ENCODE peak calls at places on chromosomes 2 and 18, in four cellular contexts. F is CD4-positive, alpha-beta memory T cell; A is GM23248; U is transverse colon. S is an unnamed sample.

GRCh38 chr2:202831241-202831997 is 40.1 kb downstream of the ICA1L start:
- DNase-seq in A (peak), F (peak), U (peak), S (no peak)

GRCh38 chr2:101773137-101773536 is 75.6 kb downstream of the MAP4K4 start:
- DNase-seq in U (no peak), A (no peak), F (no peak), S (no peak)

GRCh38 chr18:3162181-3162580 is 57.6 kb downstream of the MYOM1 start:
- DNase-seq in U (peak), A (no peak), F (no peak), S (no peak)

GRCh38 chr2:199442173-199442572 is 15.6 kb downstream of the SATB2 start:
- DNase-seq in U (no peak), F (no peak), A (no peak), S (no peak)

GRCh38 chr18:10270160-10270571 is 184.3 kb upstream of the APCDD1 start:
- DNase-seq in U (no peak), F (no peak), A (peak), S (peak)

GRCh38 chr18:677951-678363 is 20.5 kb downstream of the TYMS start:
- DNase-seq in A (no peak), U (no peak), F (no peak), S (no peak)

GRCh38 chr2:84906108-84906899 is 848 bp downstream of the TMSB10 start:
- DNase-seq in F (peak), U (peak), A (peak), S (peak)

GRCh38 chr2:113089907-113090306 is 22.1 kb downstream of the IL1F10 start:
- DNase-seq in U (no peak), A (no peak), F (no peak), S (no peak)

GRCh38 chr2:152453129-152453642 is 118.2 kb downstream of the FMNL2 start:
- DNase-seq in U (no peak), A (no peak), F (no peak), S (no peak)

GRCh38 chr2:152449578-152449977 is 114.6 kb downstream of the FMNL2 start:
- DNase-seq in U (no peak), F (no peak), A (no peak), S (no peak)

GRCh38 chr2:152450176-152450575 is 115.2 kb downstream of the FMNL2 start:
- DNase-seq in U (no peak), A (no peak), F (no peak), S (no peak)

GRCh38 chr2:152454391-152454790 is 119.4 kb downstream of the FMNL2 start:
- DNase-seq in F (no peak), U (no peak), A (no peak), S (no peak)

DNA sequence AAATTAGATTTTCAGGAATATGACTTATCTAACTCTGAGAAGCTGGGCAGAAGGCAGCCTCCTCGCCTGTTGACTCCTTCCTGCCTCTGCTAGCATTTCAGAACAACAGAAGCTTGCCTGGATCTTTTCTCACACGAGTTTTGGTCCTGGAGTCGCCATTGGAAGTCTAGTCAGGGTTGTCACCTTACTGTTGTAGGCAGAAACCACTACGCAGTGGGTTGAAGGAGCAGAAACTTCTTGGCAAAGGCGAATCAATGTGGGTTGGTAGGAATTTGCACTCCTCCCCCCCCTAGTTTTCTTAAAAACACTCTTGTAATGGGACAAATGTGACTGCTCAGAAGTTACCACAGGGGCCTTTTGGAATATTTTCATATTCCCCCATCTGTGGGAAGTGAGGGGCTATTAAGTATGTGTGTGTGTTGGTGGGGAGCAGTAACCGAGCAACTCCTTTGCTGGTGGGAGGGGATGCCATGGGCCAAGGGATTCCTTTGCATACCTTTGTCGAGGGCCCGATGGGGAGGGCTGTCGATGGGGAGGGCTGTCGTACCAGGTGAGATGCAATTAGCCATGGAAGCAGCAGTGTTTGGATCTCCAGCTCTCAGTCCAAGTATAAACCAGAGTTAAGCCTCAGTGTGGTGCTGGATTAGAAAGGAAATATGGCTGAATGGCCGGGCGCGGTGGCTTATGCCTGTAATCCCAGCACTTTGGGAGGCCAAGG is 117.4 kb downstream of the FMNL2 start:
- DNase-seq in U (no peak), F (no peak), A (no peak), S (no peak)
- H3K27ac ChIP-seq in U (no peak), F (no peak), A (no peak), S (no peak)

GRCh38 chr2:54107903-54108615 is 7.4 kb upstream of the ACYP2 start:
- DNase-seq in A (no peak), F (no peak), U (no peak), S (no peak)
- H3K27ac ChIP-seq in A (no peak), F (no peak), U (no peak), S (no peak)

GRCh38 chr2:58429285-58429874 is 188.3 kb upstream of the FANCL start:
- DNase-seq in A (no peak), U (no peak), F (no peak), S (no peak)

GRCh38 chr2:58427572-58428285 is 186.6 kb upstream of the FANCL start:
- DNase-seq in A (peak), U (no peak), F (no peak), S (peak)

GRCh38 chr2:58425368-58425767 is 184.2 kb upstream of the FANCL start:
- DNase-seq in F (no peak), U (no peak), A (no peak), S (no peak)

GRCh38 chr2:58428553-58429284 is 187.6 kb upstream of the FANCL start:
- DNase-seq in U (no peak), F (no peak), A (peak), S (peak)

GRCh38 chr2:58428286-58428552 is 187.1 kb upstream of the FANCL start:
- DNase-seq in A (peak), U (no peak), F (no peak), S (no peak)
- H3K27ac ChIP-seq in A (no peak), U (no peak), F (no peak), S (peak)

GRCh38 chr2:32009479-32010256 is 1.1 kb downstream of the MEMO1 start:
- DNase-seq in F (peak), A (peak), U (peak), S (peak)
- H3K27ac ChIP-seq in F (peak), A (peak), U (peak), S (peak)

GRCh38 chr2:240387669-240388358 is 47.6 kb upstream of the GPC1 start:
- DNase-seq in F (no peak), U (peak), A (peak), S (peak)
- H3K27ac ChIP-seq in F (no peak), U (no peak), A (peak), S (no peak)

DNA sequence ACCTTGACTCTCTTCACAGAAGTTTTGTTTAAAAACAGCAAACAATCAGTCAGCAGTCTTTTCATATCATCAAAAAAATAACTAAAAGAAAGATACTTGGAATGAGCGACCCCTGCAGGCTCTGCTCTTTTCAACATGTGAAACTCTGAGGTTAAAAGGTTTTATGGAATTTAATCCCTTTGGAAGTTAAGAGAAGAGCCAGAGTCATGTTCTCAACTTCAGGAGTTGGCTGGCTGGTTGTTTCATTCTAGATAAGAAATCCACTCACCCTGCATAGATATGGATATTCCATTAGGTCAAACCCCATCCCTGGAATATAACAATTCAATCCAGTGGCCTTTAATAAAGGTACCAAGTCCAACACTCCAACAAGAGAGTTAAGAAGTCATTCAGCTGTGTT is 115.6 kb upstream of the RMDN2 start:
- DNase-seq in U (peak), F (peak), A (peak), S (peak)
- H3K27ac ChIP-seq in U (peak), F (no peak), A (peak), S (no peak)

DNA sequence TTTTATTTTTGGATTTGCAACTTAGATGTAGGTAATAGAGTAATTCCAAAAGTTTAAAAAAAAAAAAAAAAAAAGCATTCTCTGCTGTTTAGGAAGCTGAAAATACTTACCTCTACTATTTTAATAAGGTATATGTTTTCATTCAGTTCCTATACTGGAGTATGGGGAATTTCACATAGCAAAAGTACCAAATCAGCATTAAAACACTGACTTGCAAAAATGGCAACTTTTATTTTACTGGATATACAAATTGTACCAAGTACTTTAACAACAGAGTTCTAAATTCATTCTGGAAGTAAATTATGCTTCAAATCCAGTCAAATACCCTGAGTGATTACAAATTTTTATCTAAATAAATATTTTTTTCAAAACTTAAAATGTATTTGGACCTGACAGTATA is 76.7 kb downstream of the TCF4 start:
- DNase-seq in A (no peak), F (no peak), U (no peak), S (no peak)
- H3K27ac ChIP-seq in A (peak), F (no peak), U (peak), S (no peak)

DNA sequence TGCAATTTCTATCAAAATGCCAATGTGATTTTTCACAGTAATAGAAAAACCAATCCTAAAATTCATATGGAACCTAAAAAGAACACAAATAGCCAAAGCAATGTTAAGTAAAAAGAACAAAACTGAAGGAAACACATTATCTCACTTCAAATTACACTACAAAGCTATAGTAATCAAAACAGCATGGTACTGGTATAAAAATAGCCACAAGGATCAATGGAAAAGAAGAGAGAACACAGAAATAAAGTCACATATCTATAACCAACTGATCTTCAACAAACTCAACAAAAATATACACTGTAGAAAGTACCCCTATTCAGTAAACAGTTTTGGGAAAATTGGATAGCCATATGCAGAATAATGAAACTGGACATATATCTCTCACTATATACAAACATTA is 252.2 kb upstream of the CYP26B1 start:
- DNase-seq in U (no peak), A (no peak), F (no peak), S (no peak)
- H3K27ac ChIP-seq in U (no peak), A (no peak), F (no peak), S (no peak)

GRCh38 chr2:20972792-20973565 is 70.9 kb downstream of the APOB start:
- DNase-seq in F (no peak), U (no peak), A (no peak), S (no peak)

GRCh38 chr2:20972110-20972509 is 71.8 kb downstream of the APOB start:
- DNase-seq in A (peak), F (no peak), U (no peak), S (no peak)

GRCh38 chr2:20976527-20976926 is 67.3 kb downstream of the APOB start:
- DNase-seq in U (no peak), A (no peak), F (no peak), S (no peak)

DNA sequence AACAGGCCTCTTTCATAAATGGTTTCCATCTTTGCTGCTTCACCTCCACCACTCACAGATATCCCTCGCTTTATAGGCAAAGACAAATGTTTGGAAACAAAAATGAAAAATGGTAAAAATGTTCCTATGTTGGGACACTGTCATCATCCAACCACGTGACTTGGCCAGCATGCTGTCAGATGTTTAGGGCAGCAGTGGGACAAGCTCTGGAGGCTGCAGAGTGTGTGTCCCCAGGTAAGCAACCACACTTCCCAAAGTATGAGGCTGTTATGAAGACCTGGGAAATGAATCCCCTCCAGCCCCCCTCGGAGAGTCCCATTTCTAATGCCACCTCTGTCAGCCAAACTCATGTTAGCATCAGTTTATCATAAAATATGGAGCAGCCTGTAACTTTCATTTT is 66.4 kb downstream of the APOB start:
- DNase-seq in U (no peak), F (no peak), A (no peak), S (no peak)
- H3K27ac ChIP-seq in U (no peak), F (no peak), A (no peak), S (no peak)

GRCh38 chr2:105177546-105178254 is 63.8 kb upstream of the GPR45 start:
- DNase-seq in F (no peak), A (no peak), U (no peak), S (no peak)

GRCh38 chr2:105177008-105177407 is 64.5 kb upstream of the GPR45 start:
- DNase-seq in U (no peak), A (no peak), F (no peak), S (no peak)

GRCh38 chr2:105175231-105175630 is 66.3 kb upstream of the GPR45 start:
- DNase-seq in F (no peak), U (no peak), A (no peak), S (no peak)

GRCh38 chr2:105179469-105180372 is 61.8 kb upstream of the GPR45 start:
- DNase-seq in U (peak), A (peak), F (no peak), S (peak)

GRCh38 chr2:105176429-105176828 is 65.1 kb upstream of the GPR45 start:
- DNase-seq in F (no peak), U (peak), A (no peak), S (no peak)
- H3K27ac ChIP-seq in F (no peak), U (no peak), A (no peak), S (no peak)